ENCODE peak calls at places on chromosomes 16 and 17, in seven cellular contexts. One of them, this sample, is unnamed.

GRCh38 chr17:38918916-38919315 is 6.5 kb upstream of the LASP1NB start:
- DNase-seq in ureter: no peak
- DNase-seq in occipital lobe: no peak
- DNase-seq in stimulated activated naive CD8-positive, alpha-beta T cell treated with anti-CD3 and anti-CD28 coated beads, Interleukin-15, amount 100 ng/mL, for 72 hours: no peak
- DNase-seq in stimulated activated CD8-positive, alpha-beta memory T cell treated with anti-CD3 and anti-CD28 coated beads, Interleukin-7, amount 100 ng/mL, for 1 hour: no peak
- DNase-seq in NCI-H2081: no peak
- DNase-seq in activated effector memory CD4-positive, alpha-beta T cell treated with Interleukin-2 at 50 U/mL for 16 hours: no peak
- DNase-seq in this sample: no peak

GRCh38 chr17:50630524-50631194 is 4.0 kb upstream of the ABCC3 start:
- DNase-seq in ureter: peak
- DNase-seq in stimulated activated naive CD8-positive, alpha-beta T cell treated with anti-CD3 and anti-CD28 coated beads, Interleukin-15, amount 100 ng/mL, for 72 hours: peak
- DNase-seq in stimulated activated CD8-positive, alpha-beta memory T cell treated with anti-CD3 and anti-CD28 coated beads, Interleukin-7, amount 100 ng/mL, for 1 hour: peak
- DNase-seq in activated effector memory CD4-positive, alpha-beta T cell treated with Interleukin-2 at 50 U/mL for 16 hours: peak
- DNase-seq in occipital lobe: no peak
- DNase-seq in NCI-H2081: peak
- DNase-seq in this sample: no peak

GRCh38 chr17:58282442-58282841 is 1.7 kb upstream of the MPO start:
- DNase-seq in NCI-H2081: no peak
- DNase-seq in ureter: no peak
- DNase-seq in stimulated activated naive CD8-positive, alpha-beta T cell treated with anti-CD3 and anti-CD28 coated beads, Interleukin-15, amount 100 ng/mL, for 72 hours: no peak
- DNase-seq in activated effector memory CD4-positive, alpha-beta T cell treated with Interleukin-2 at 50 U/mL for 16 hours: no peak
- DNase-seq in stimulated activated CD8-positive, alpha-beta memory T cell treated with anti-CD3 and anti-CD28 coated beads, Interleukin-7, amount 100 ng/mL, for 1 hour: no peak
- DNase-seq in occipital lobe: no peak
- DNase-seq in this sample: no peak

GRCh38 chr17:3475812-3476686 is at the start of gene ASPA:
- DNase-seq in NCI-H2081: no peak
- DNase-seq in stimulated activated CD8-positive, alpha-beta memory T cell treated with anti-CD3 and anti-CD28 coated beads, Interleukin-7, amount 100 ng/mL, for 1 hour: no peak
- DNase-seq in ureter: no peak
- DNase-seq in activated effector memory CD4-positive, alpha-beta T cell treated with Interleukin-2 at 50 U/mL for 16 hours: no peak
- DNase-seq in stimulated activated naive CD8-positive, alpha-beta T cell treated with anti-CD3 and anti-CD28 coated beads, Interleukin-15, amount 100 ng/mL, for 72 hours: no peak
- DNase-seq in occipital lobe: no peak
- DNase-seq in this sample: no peak

GRCh38 chr17:181213-182163 is at the start of gene DOC2B:
- DNase-seq in stimulated activated CD8-positive, alpha-beta memory T cell treated with anti-CD3 and anti-CD28 coated beads, Interleukin-7, amount 100 ng/mL, for 1 hour: no peak
- DNase-seq in NCI-H2081: no peak
- DNase-seq in occipital lobe: no peak
- DNase-seq in activated effector memory CD4-positive, alpha-beta T cell treated with Interleukin-2 at 50 U/mL for 16 hours: no peak
- DNase-seq in stimulated activated naive CD8-positive, alpha-beta T cell treated with anti-CD3 and anti-CD28 coated beads, Interleukin-15, amount 100 ng/mL, for 72 hours: no peak
- DNase-seq in ureter: no peak
- DNase-seq in this sample: no peak

GRCh38 chr16:67185003-67185865 is 1.5 kb upstream of the MATCAP1 start:
- DNase-seq in NCI-H2081: peak
- DNase-seq in stimulated activated CD8-positive, alpha-beta memory T cell treated with anti-CD3 and anti-CD28 coated beads, Interleukin-7, amount 100 ng/mL, for 1 hour: peak
- DNase-seq in activated effector memory CD4-positive, alpha-beta T cell treated with Interleukin-2 at 50 U/mL for 16 hours: peak
- DNase-seq in stimulated activated naive CD8-positive, alpha-beta T cell treated with anti-CD3 and anti-CD28 coated beads, Interleukin-15, amount 100 ng/mL, for 72 hours: peak
- DNase-seq in ureter: peak
- DNase-seq in occipital lobe: peak
- DNase-seq in this sample: peak

GRCh38 chr17:19718041-19718612 is 1.7 kb upstream of the SLC47A2 start:
- DNase-seq in occipital lobe: no peak
- DNase-seq in activated effector memory CD4-positive, alpha-beta T cell treated with Interleukin-2 at 50 U/mL for 16 hours: no peak
- DNase-seq in NCI-H2081: no peak
- DNase-seq in ureter: no peak
- DNase-seq in stimulated activated CD8-positive, alpha-beta memory T cell treated with anti-CD3 and anti-CD28 coated beads, Interleukin-7, amount 100 ng/mL, for 1 hour: no peak
- DNase-seq in stimulated activated naive CD8-positive, alpha-beta T cell treated with anti-CD3 and anti-CD28 coated beads, Interleukin-15, amount 100 ng/mL, for 72 hours: no peak
- DNase-seq in this sample: no peak

GRCh38 chr16:57335361-57335760 is 23.2 kb upstream of the CCL22 start:
- DNase-seq in stimulated activated CD8-positive, alpha-beta memory T cell treated with anti-CD3 and anti-CD28 coated beads, Interleukin-7, amount 100 ng/mL, for 1 hour: no peak
- DNase-seq in occipital lobe: no peak
- DNase-seq in NCI-H2081: no peak
- DNase-seq in stimulated activated naive CD8-positive, alpha-beta T cell treated with anti-CD3 and anti-CD28 coated beads, Interleukin-15, amount 100 ng/mL, for 72 hours: no peak
- DNase-seq in ureter: no peak
- DNase-seq in activated effector memory CD4-positive, alpha-beta T cell treated with Interleukin-2 at 50 U/mL for 16 hours: no peak
- DNase-seq in this sample: no peak

GRCh38 chr16:5215911-5216310 is 118.3 kb upstream of the EEF2KMT start:
- DNase-seq in occipital lobe: no peak
- DNase-seq in NCI-H2081: no peak
- DNase-seq in activated effector memory CD4-positive, alpha-beta T cell treated with Interleukin-2 at 50 U/mL for 16 hours: no peak
- DNase-seq in stimulated activated naive CD8-positive, alpha-beta T cell treated with anti-CD3 and anti-CD28 coated beads, Interleukin-15, amount 100 ng/mL, for 72 hours: no peak
- DNase-seq in stimulated activated CD8-positive, alpha-beta memory T cell treated with anti-CD3 and anti-CD28 coated beads, Interleukin-7, amount 100 ng/mL, for 1 hour: no peak
- DNase-seq in ureter: no peak
- DNase-seq in this sample: no peak

GRCh38 chr17:33927732-33928133 is 327.4 kb upstream of the CCL2 start:
- DNase-seq in stimulated activated naive CD8-positive, alpha-beta T cell treated with anti-CD3 and anti-CD28 coated beads, Interleukin-15, amount 100 ng/mL, for 72 hours: no peak
- DNase-seq in occipital lobe: no peak
- DNase-seq in stimulated activated CD8-positive, alpha-beta memory T cell treated with anti-CD3 and anti-CD28 coated beads, Interleukin-7, amount 100 ng/mL, for 1 hour: no peak
- DNase-seq in NCI-H2081: no peak
- DNase-seq in activated effector memory CD4-positive, alpha-beta T cell treated with Interleukin-2 at 50 U/mL for 16 hours: no peak
- DNase-seq in ureter: no peak
- DNase-seq in this sample: peak

GRCh38 chr17:33055171-33055611 is 63.5 kb downstream of the SPACA3 start:
- DNase-seq in ureter: no peak
- DNase-seq in stimulated activated naive CD8-positive, alpha-beta T cell treated with anti-CD3 and anti-CD28 coated beads, Interleukin-15, amount 100 ng/mL, for 72 hours: no peak
- DNase-seq in stimulated activated CD8-positive, alpha-beta memory T cell treated with anti-CD3 and anti-CD28 coated beads, Interleukin-7, amount 100 ng/mL, for 1 hour: no peak
- DNase-seq in activated effector memory CD4-positive, alpha-beta T cell treated with Interleukin-2 at 50 U/mL for 16 hours: no peak
- DNase-seq in NCI-H2081: no peak
- DNase-seq in occipital lobe: no peak
- DNase-seq in this sample: no peak

GRCh38 chr16:79114759-79115158 is 485.8 kb downstream of the MAF start:
- DNase-seq in activated effector memory CD4-positive, alpha-beta T cell treated with Interleukin-2 at 50 U/mL for 16 hours: no peak
- DNase-seq in stimulated activated CD8-positive, alpha-beta memory T cell treated with anti-CD3 and anti-CD28 coated beads, Interleukin-7, amount 100 ng/mL, for 1 hour: no peak
- DNase-seq in stimulated activated naive CD8-positive, alpha-beta T cell treated with anti-CD3 and anti-CD28 coated beads, Interleukin-15, amount 100 ng/mL, for 72 hours: no peak
- DNase-seq in NCI-H2081: no peak
- DNase-seq in ureter: no peak
- DNase-seq in occipital lobe: no peak
- DNase-seq in this sample: no peak

GRCh38 chr17:68497885-68498319 is 14.3 kb upstream of the PRKAR1A start:
- DNase-seq in stimulated activated naive CD8-positive, alpha-beta T cell treated with anti-CD3 and anti-CD28 coated beads, Interleukin-15, amount 100 ng/mL, for 72 hours: no peak
- DNase-seq in stimulated activated CD8-positive, alpha-beta memory T cell treated with anti-CD3 and anti-CD28 coated beads, Interleukin-7, amount 100 ng/mL, for 1 hour: no peak
- DNase-seq in activated effector memory CD4-positive, alpha-beta T cell treated with Interleukin-2 at 50 U/mL for 16 hours: no peak
- DNase-seq in ureter: no peak
- DNase-seq in NCI-H2081: no peak
- DNase-seq in occipital lobe: no peak
- DNase-seq in this sample: no peak

This sample was measured in caudate nucleus.